ENCODE peak calls at places on chromosome 21, in four cellular contexts. L is HEK293T, U is HepG2, R is GM12878. E is an unnamed sample.

GRCh38 chr21:39651206-39651605 is 38.5 kb downstream of the B3GALT5 start:
- DNase-seq in L (no peak), U (no peak), R (no peak), E (no peak)

GRCh38 chr21:39712976-39713375 is 32.0 kb upstream of the IGSF5 start:
- DNase-seq in L (peak; percentile 22), U (peak; percentile 3), R (no peak), E (no peak)

GRCh38 chr21:38496224-38496623 is 2.1 kb downstream of the ERG start:
- DNase-seq in L (no peak), U (no peak), R (no peak), E (no peak)

GRCh38 chr21:41611966-41612606 is 104.1 kb upstream of the TMPRSS2 start:
- DNase-seq in L (no peak), U (peak; percentile 28), R (no peak), E (peak; percentile 39)

GRCh38 chr21:38170283-38170682 is 86.5 kb upstream of the KCNJ15 start:
- DNase-seq in L (no peak), U (no peak), R (no peak), E (peak; percentile 16)

GRCh38 chr21:27269646-27270045 is 302.8 kb upstream of the ADAMTS5 start:
- DNase-seq in L (no peak), U (no peak), R (no peak), E (no peak)

GRCh38 chr21:42081931-42082381 is 10.8 kb downstream of the UMODL1 start:
- DNase-seq in L (no peak), U (no peak), R (no peak), E (no peak)

GRCh38 chr21:36461918-36462486 is 17.9 kb downstream of the CLDN14 start:
- DNase-seq in L (no peak), U (no peak), R (no peak), E (no peak)

GRCh38 chr21:36166705-36167104 is 10.1 kb downstream of the DOP1B start:
- DNase-seq in L (no peak), U (no peak), R (no peak), E (no peak)

GRCh38 chr21:23016617-23017016 is 2018.4 kb downstream of the NCAM2 start:
- DNase-seq in L (peak; percentile 23), U (no peak), R (no peak), E (no peak)

GRCh38 chr21:19224090-19224489 is 820.5 kb upstream of the TMPRSS15 start:
- DNase-seq in L (no peak), U (no peak), R (no peak), E (no peak)

GRCh38 chr21:38244885-38245869 is 11.6 kb upstream of the KCNJ15 start:
- DNase-seq in L (no peak), U (no peak), R (peak; percentile 59), E (no peak)

GRCh38 chr21:31449912-31450535 is 106.0 kb upstream of the TIAM1 start:
- DNase-seq in L (no peak), U (no peak), R (no peak), E (no peak)

GRCh38 chr21:31442339-31442738 is 98.3 kb upstream of the TIAM1 start:
- DNase-seq in L (no peak), U (no peak), R (no peak), E (no peak)

GRCh38 chr21:31447477-31447876 is 103.4 kb upstream of the TIAM1 start:
- DNase-seq in L (no peak), U (no peak), R (no peak), E (no peak)

GRCh38 chr21:31446206-31446900 is 102.3 kb upstream of the TIAM1 start:
- DNase-seq in L (no peak), U (no peak), R (no peak), E (no peak)

GRCh38 chr21:31444061-31444460 is 100.0 kb upstream of the TIAM1 start:
- DNase-seq in L (no peak), U (no peak), R (no peak), E (no peak)
- TF ChIP-seq TARDBP in L (no peak), U (no peak), R (no peak), E (no peak)

DNA sequence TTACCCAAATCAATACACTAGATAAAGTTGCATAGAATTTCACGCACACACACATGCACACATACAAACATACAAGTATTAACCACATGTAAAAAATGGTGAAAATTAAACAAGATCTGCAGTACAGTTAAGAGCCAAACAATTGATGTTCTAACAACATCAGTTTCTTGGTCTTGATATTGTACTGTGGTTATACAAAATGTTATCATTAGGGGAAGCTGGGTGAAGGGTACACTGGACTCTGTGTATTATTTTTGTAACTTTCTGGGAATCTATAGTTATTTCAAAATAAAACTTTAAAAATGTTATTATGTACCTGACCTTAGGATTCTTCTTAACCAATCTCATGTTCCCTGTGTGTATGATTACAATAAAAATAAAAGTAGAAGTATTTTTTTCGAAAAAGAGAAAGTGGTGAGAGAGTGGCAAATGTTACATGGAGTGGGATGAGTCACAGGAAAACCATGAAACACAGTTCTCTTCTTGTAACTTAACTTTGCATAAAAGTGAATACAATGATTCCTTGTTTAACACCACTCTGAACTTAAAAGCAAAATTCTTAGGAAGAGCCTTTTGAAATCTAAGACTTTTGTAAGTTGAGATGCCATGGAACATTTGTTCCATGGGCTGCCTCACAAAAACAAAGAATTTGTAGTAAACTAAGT is 101.6 kb upstream of the RUNX1 start:
- DNase-seq in L (no peak), U (no peak), R (no peak), E (no peak)
- TF ChIP-seq TARDBP in L (no peak), U (no peak), R (no peak), E (no peak)

DNA sequence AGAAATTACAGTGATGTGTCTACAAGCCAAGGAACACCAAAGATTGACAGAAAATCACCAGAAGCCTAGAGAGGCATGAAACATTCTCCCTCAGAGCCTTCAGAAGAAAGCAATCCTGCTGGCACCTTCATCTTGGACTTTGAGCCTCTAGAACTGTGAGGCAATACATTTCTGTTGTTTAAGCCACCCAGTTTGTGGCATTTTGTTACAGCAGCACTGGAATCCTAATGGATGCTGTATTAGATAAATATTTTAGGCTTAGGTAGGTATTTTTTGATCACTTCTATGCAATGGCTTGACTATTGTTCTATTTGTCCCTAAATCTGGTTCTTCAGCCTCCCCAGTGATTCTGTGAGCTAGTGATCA is 453.1 kb downstream of the LTN1 start:
- DNase-seq in L (no peak), U (no peak), R (no peak), E (no peak)
- TF ChIP-seq TARDBP in L (no peak), U (no peak), R (no peak), E (no peak)

GRCh38 chr21:17003221-17003620 is 509.6 kb upstream of the CXADR start:
- DNase-seq in L (no peak), U (no peak), R (no peak), E (no peak)
- TF ChIP-seq TARDBP in L (no peak), U (no peak), R (no peak), E (no peak)

GRCh38 chr21:44684077-44684476 is 2.1 kb upstream of the KRTAP12-1 start:
- DNase-seq in L (no peak), U (no peak), R (no peak), E (no peak)

GRCh38 chr21:44686843-44687561 is 5.0 kb upstream of the KRTAP12-1 start:
- DNase-seq in L (no peak), U (no peak), R (no peak), E (no peak)

GRCh38 chr21:44687671-44688070 is 5.7 kb upstream of the KRTAP12-1 start:
- DNase-seq in L (no peak), U (no peak), R (no peak), E (no peak)

GRCh38 chr21:44684483-44684882 is 2.5 kb upstream of the KRTAP12-1 start:
- DNase-seq in L (no peak), U (no peak), R (no peak), E (no peak)

GRCh38 chr21:44686000-44686781 is 4.2 kb upstream of the KRTAP12-1 start:
- DNase-seq in L (no peak), U (no peak), R (no peak), E (no peak)
- TF ChIP-seq TARDBP in L (no peak), U (no peak), R (no peak), E (no peak)

GRCh38 chr21:31387560-31388186 is 43.6 kb upstream of the TIAM1 start:
- DNase-seq in L (no peak), U (no peak), R (no peak), E (no peak)
- TF ChIP-seq TARDBP in L (no peak), U (no peak), R (no peak), E (no peak)

DNA sequence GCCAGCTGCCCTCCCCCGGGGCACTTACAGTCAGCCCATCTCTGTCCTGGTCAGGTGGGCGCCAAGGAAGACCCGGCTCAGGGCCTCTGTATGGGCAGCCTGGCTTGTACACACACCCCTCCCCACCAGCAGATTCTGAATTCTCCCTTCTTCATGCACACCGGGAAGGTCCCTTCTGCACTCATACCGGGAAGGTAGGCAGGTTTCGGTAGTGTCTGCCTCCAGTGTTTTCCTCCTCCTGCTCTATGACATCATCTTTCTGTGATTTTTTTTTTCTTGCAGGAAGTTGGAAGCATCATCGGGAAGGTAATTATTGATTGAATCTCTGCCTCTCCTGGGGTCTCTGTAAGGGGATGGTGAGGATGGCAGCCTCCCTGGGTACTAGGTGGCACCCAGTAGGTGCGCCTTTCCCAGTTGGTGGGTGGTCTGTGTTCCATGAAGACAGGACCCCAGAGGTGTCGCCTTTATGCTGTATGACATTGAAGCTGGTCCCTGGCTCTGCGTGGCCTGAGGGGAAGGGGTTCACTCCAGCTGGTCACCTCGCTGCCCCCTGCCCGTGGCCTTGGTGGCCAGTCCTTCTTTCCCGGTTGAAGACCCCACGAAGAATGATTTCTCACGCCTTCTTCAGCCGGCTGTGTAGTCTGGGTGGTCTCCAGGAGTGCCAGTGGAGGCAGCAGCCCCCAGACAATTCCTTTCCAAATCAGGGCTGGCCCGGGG is 82.1 kb upstream of the COL6A1 start:
- DNase-seq in L (no peak), U (no peak), R (no peak), E (no peak)
- TF ChIP-seq TARDBP in L (no peak), U (no peak), R (no peak), E (no peak)

DNA sequence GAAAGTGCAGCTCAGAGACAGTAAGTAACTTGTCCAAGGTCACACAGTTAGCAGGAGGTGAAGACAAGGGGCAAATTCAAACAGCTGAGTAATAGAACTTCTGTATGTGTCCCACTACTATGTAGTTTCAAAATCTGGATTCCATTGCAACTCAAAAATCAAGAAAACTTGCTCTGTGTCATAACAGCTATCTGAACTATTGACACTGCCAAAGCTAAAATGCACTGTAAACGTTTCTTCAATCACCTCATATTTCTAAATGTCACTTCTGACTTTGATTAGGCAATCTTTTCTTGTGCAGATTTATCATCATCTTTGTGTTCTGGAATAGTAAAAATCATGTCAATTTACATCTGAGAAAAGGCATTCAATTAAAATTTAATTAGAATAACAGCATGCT is 957.6 kb downstream of the MRPL39 start:
- DNase-seq in L (no peak), U (no peak), R (no peak), E (no peak)
- TF ChIP-seq TARDBP in L (no peak), U (no peak), R (no peak), E (no peak)

E was measured in K562.